ENCODE peak calls at places on chromosomes 16 and 17, in nine cellular contexts. O is SIG-M5, X is heart left ventricle, C is small intestine, Z is M059J, Q is HTR-8/SVneo, N is NCI-H82, A is T-helper 1 cell, J is NCI-H1092. W is an unnamed sample.

GRCh38 chr16:17160285-17160854 is 310.4 kb downstream of the XYLT1 start:
- DNase-seq in O (no peak), Z (peak), X (no peak), N (peak), J (peak), A (no peak), Q (no peak), C (no peak), W (no peak)

GRCh38 chr17:61579961-61580360 is 11.1 kb downstream of the NACA2 start:
- DNase-seq in C (no peak), N (peak), A (no peak), Q (no peak), O (no peak), J (no peak), X (no peak), Z (no peak), W (no peak)

GRCh38 chr16:79286646-79287423 is 313.7 kb downstream of the MAF start:
- DNase-seq in X (peak), O (no peak), C (peak), Z (no peak), N (no peak), A (peak), J (peak), Q (no peak), W (no peak)

GRCh38 chr16:82585675-82586074 is 41.1 kb upstream of the CDH13 start:
- DNase-seq in X (no peak), C (no peak), A (no peak), Q (no peak), O (no peak), N (no peak), Z (no peak), J (no peak), W (no peak)

GRCh38 chr16:1456951-1457350 is 12.6 kb upstream of the CCDC154 start:
- DNase-seq in N (no peak), O (no peak), Z (no peak), Q (no peak), J (no peak), A (no peak), C (no peak), X (no peak), W (no peak)

GRCh38 chr17:65359016-65359415 is 202.4 kb downstream of the AXIN2 start:
- DNase-seq in O (no peak), Z (peak), C (no peak), N (no peak), Q (peak), J (no peak), A (no peak), X (no peak), W (peak)

GRCh38 chr17:46889519-46889918 is 33.4 kb upstream of the GOSR2 start:
- DNase-seq in O (no peak), Z (no peak), N (no peak), X (no peak), C (no peak), A (no peak), Q (no peak), J (no peak), W (no peak)

GRCh38 chr17:9232591-9233270 is 211.4 kb downstream of the NTN1 start:
- DNase-seq in N (no peak), A (no peak), X (peak), J (no peak), Q (no peak), O (no peak), C (no peak), Z (no peak), W (no peak)

GRCh38 chr17:34626141-34626681 is 46.8 kb downstream of the TMEM132E start:
- DNase-seq in Z (peak), J (no peak), X (no peak), Q (no peak), A (no peak), O (no peak), C (peak), N (no peak), W (no peak)

GRCh38 chr17:79549111-79549915 is 61.5 kb downstream of the RBFOX3 start:
- DNase-seq in Q (no peak), X (no peak), J (no peak), A (no peak), O (no peak), C (no peak), Z (no peak), N (peak), W (no peak)

GRCh38 chr16:9909072-9909471 is 273.2 kb downstream of the GRIN2A start:
- DNase-seq in Q (no peak), X (no peak), J (no peak), N (no peak), O (no peak), Z (peak), A (no peak), C (no peak), W (no peak)

GRCh38 chr16:86074651-86075487 is 175.9 kb downstream of the IRF8 start:
- DNase-seq in O (no peak), X (no peak), Z (peak), J (no peak), C (no peak), Q (no peak), A (no peak), N (no peak), W (no peak)

GRCh38 chr17:65584604-65585521 is 23.4 kb upstream of the AXIN2 start:
- DNase-seq in Q (no peak), X (no peak), N (no peak), O (no peak), A (no peak), Z (no peak), J (no peak), C (peak), W (no peak)

GRCh38 chr17:57597531-57598453 is 147.3 kb downstream of the CCDC182 start:
- DNase-seq in N (peak), J (no peak), Q (peak), O (no peak), A (no peak), C (peak), X (no peak), Z (peak), W (peak)

GRCh38 chr17:41511130-41511529 is 5.7 kb upstream of the KRT13 start:
- DNase-seq in C (peak), N (no peak), O (no peak), J (no peak), Z (no peak), X (no peak), A (no peak), Q (no peak), W (no peak)

GRCh38 chr16:67199808-67200198 is 872 bp downstream of the ELMO3 start:
- DNase-seq in O (no peak), X (no peak), N (no peak), C (peak), Q (no peak), A (no peak), Z (no peak), J (no peak), W (no peak)

GRCh38 chr17:76124582-76125390 is 16.3 kb downstream of the FOXJ1 start:
- DNase-seq in Q (no peak), C (no peak), N (peak), A (no peak), J (no peak), O (no peak), X (peak), Z (peak), W (no peak)

GRCh38 chr17:35872581-35872980 is 3.9 kb upstream of the HEATR9 start:
- DNase-seq in J (no peak), X (no peak), N (no peak), O (no peak), Q (no peak), C (no peak), A (no peak), Z (no peak), W (no peak)

GRCh38 chr16:3606441-3606840 is 5.0 kb downstream of the SLX4 start:
- DNase-seq in J (no peak), A (no peak), O (no peak), X (no peak), N (no peak), C (no peak), Q (no peak), Z (no peak), W (no peak)

GRCh38 chr16:86078121-86078600 is 179.2 kb downstream of the IRF8 start:
- DNase-seq in X (no peak), O (no peak), J (no peak), A (no peak), N (no peak), Z (peak), C (no peak), Q (no peak), W (no peak)

GRCh38 chr17:75602644-75603043 is 15.0 kb downstream of the MYO15B start:
- DNase-seq in Z (no peak), J (no peak), O (no peak), C (no peak), N (no peak), A (no peak), Q (no peak), X (no peak), W (no peak)

GRCh38 chr16:46747777-46748651 is at the start of gene MYLK3:
- DNase-seq in O (no peak), J (no peak), A (no peak), C (no peak), X (peak), Q (peak), N (no peak), Z (no peak), W (no peak)

GRCh38 chr17:49817993-49818392 is 29.5 kb downstream of the KAT7 start:
- DNase-seq in A (peak), Z (no peak), N (no peak), O (no peak), X (no peak), C (no peak), Q (no peak), J (no peak), W (no peak)

GRCh38 chr17:71055128-71055527 is 885.8 kb downstream of the KCNJ2 start:
- DNase-seq in N (no peak), Z (peak), X (no peak), O (no peak), A (no peak), J (no peak), Q (no peak), C (no peak), W (no peak)

GRCh38 chr16:11149011-11149616 is 106.9 kb downstream of the SOCS1 start:
- DNase-seq in N (no peak), X (no peak), Q (peak), O (no peak), C (no peak), Z (peak), A (no peak), J (no peak), W (no peak)

GRCh38 chr16:189604-190186 is 9.4 kb downstream of the HBQ1 start:
- DNase-seq in Q (no peak), C (no peak), J (no peak), A (no peak), Z (no peak), N (no peak), X (no peak), O (no peak), W (no peak)

GRCh38 chr17:63039342-63039741 is 73.3 kb downstream of the TANC2 start:
- DNase-seq in O (no peak), Z (peak), C (peak), Q (no peak), N (no peak), X (no peak), J (no peak), A (no peak), W (no peak)

W was measured in fibroblast of the conjunctiva.